ENCODE peak calls at places on chromosomes 11 and 22, in five cellular contexts. M, A, J, X and B are unnamed samples.

GRCh38 chr22:40009953-40010751 is 15.4 kb downstream of the FAM83F start:
- DNase-seq in M (no peak), A (no peak), J (no peak), X (no peak), B (no peak)

GRCh38 chr11:111982532-111983186 is 42.5 kb upstream of the DLAT start:
- DNase-seq in M (no peak), A (no peak), J (no peak), X (no peak), B (no peak)

GRCh38 chr11:13889566-13890214 is 72.8 kb upstream of the SPON1 start:
- DNase-seq in M (no peak), A (no peak), J (no peak), X (no peak), B (no peak)

GRCh38 chr11:103737791-103738190 is 298.6 kb upstream of the DDI1 start:
- DNase-seq in M (no peak), A (no peak), J (no peak), X (no peak), B (no peak)

GRCh38 chr11:77046060-77046501 is 11.9 kb downstream of the B3GNT6 start:
- DNase-seq in M (no peak), A (peak; percentile 52), J (no peak), X (peak; percentile 44), B (peak; percentile 49)

GRCh38 chr22:37220543-37220968 is 8.3 kb upstream of the SSTR3 start:
- DNase-seq in M (no peak), A (no peak), J (no peak), X (no peak), B (no peak)

GRCh38 chr11:57905439-57905838 is 118.2 kb upstream of the OR9Q1 start:
- DNase-seq in M (no peak), A (no peak), J (no peak), X (no peak), B (no peak)

GRCh38 chr22:27238935-27239510 is 562.5 kb downstream of the MN1 start:
- DNase-seq in M (peak; percentile 54), A (peak; percentile 100), J (no peak), X (no peak), B (no peak)

GRCh38 chr11:67024410-67024809 is 1.5 kb downstream of the SYT12 start:
- DNase-seq in M (no peak), A (peak; percentile 72), J (no peak), X (no peak), B (peak; percentile 59)

GRCh38 chr11:16737860-16738197 is 618 bp upstream of the C11orf58 start:
- DNase-seq in M (no peak), A (peak; percentile 16), J (no peak), X (no peak), B (no peak)

GRCh38 chr22:46614070-46614931 is 5.9 kb upstream of the GRAMD4 start:
- DNase-seq in M (no peak), A (no peak), J (no peak), X (peak; percentile 62), B (peak; percentile 91)

GRCh38 chr22:20186871-20187546 is 36.2 kb upstream of the CCDC188 start:
- DNase-seq in M (no peak), A (no peak), J (no peak), X (no peak), B (no peak)

GRCh38 chr22:27648853-27649252 is 152.7 kb downstream of the MN1 start:
- DNase-seq in M (no peak), A (no peak), J (no peak), X (no peak), B (no peak)

GRCh38 chr11:93192163-93192562 is 5.6 kb downstream of the SLC36A4 start:
- DNase-seq in M (no peak), A (no peak), J (no peak), X (no peak), B (no peak)